ENCODE peak calls at places on chromosomes 1 and 21, in seven cellular contexts. U, J, V, G, K, F and Y are unnamed samples.

GRCh38 chr1:147389532-147390184 is 147.2 kb downstream of the CHD1L start:
- DNase-seq in F (no peak), G (peak; percentile 42), K (peak; percentile 68), U (no peak), J (no peak), V (no peak), Y (no peak)

GRCh38 chr1:94061513-94062443 is 59.2 kb downstream of the ABCA4 start:
- DNase-seq in V (no peak), G (no peak), J (peak; percentile 46), K (peak; percentile 88), U (peak; percentile 5), F (no peak), Y (peak; percentile 37)

GRCh38 chr1:78047131-78047530 is 1.4 kb downstream of the GIPC2 start:
- DNase-seq in V (no peak), F (no peak), U (no peak), J (no peak), G (no peak), K (no peak), Y (no peak)

GRCh38 chr1:88678405-88678804 is 5.7 kb upstream of the PKN2 start:
- DNase-seq in U (no peak), V (no peak), J (no peak), F (no peak), K (no peak), G (no peak), Y (no peak)

GRCh38 chr21:44337428-44337827 is 1.8 kb downstream of the CFAP410 start:
- DNase-seq in F (no peak), U (no peak), V (no peak), K (no peak), J (no peak), G (no peak), Y (no peak)

GRCh38 chr1:7278045-7278444 is 492.8 kb downstream of the CAMTA1 start:
- DNase-seq in F (no peak), U (no peak), V (no peak), K (no peak), J (peak; percentile 77), G (peak; percentile 60), Y (no peak)

GRCh38 chr1:24909388-24909898 is 20.6 kb downstream of the RUNX3 start:
- DNase-seq in K (peak; percentile 86), V (no peak), U (no peak), J (peak; percentile 82), G (no peak), F (no peak), Y (no peak)

GRCh38 chr1:28178690-28179485 is 2.4 kb upstream of the PTAFR start:
- DNase-seq in J (no peak), F (no peak), V (no peak), G (no peak), U (no peak), K (no peak), Y (no peak)

GRCh38 chr1:47992720-47993119 is 4.5 kb downstream of the TRABD2B start:
- DNase-seq in G (no peak), F (no peak), U (no peak), V (no peak), J (no peak), K (peak; percentile 25), Y (peak; percentile 27)

GRCh38 chr1:192476802-192477298 is 98.7 kb upstream of the RGS1 start:
- DNase-seq in F (no peak), U (no peak), G (no peak), J (no peak), K (peak; percentile 88), V (no peak), Y (peak; percentile 28)

GRCh38 chr1:41357451-41358151 is 3.6 kb upstream of the FOXO6 start:
- DNase-seq in U (no peak), G (no peak), K (no peak), F (no peak), J (no peak), V (no peak), Y (no peak)

GRCh38 chr1:200556005-200556404 is 64.5 kb downstream of the KIF14 start:
- DNase-seq in J (no peak), K (peak; percentile 16), V (no peak), F (no peak), G (no peak), U (no peak), Y (no peak)

GRCh38 chr1:205124726-205125125 is 2.9 kb upstream of the RBBP5 start:
- DNase-seq in G (no peak), K (no peak), V (no peak), F (no peak), J (no peak), U (no peak), Y (no peak)

GRCh38 chr1:91650764-91651163 is 150.1 kb downstream of the CDC7 start:
- DNase-seq in F (peak; percentile 67), K (peak; percentile 99), V (no peak), J (no peak), G (no peak), U (no peak), Y (peak; percentile 68)

GRCh38 chr1:17903386-17903785 is 148.3 kb downstream of the ACTL8 start:
- DNase-seq in F (no peak), K (no peak), G (peak; percentile 61), U (no peak), J (no peak), V (no peak), Y (no peak)

GRCh38 chr1:44636067-44636466 is 38.2 kb downstream of the TMEM53 start:
- DNase-seq in V (no peak), J (no peak), G (no peak), U (no peak), F (no peak), K (no peak), Y (no peak)

GRCh38 chr1:55959136-55959548 is 620.2 kb downstream of the PLPP3 start:
- DNase-seq in G (no peak), F (no peak), J (no peak), U (no peak), V (no peak), K (no peak), Y (no peak)

GRCh38 chr1:189524501-189524900 is 953.2 kb downstream of the BRINP3 start:
- DNase-seq in G (no peak), J (no peak), F (no peak), V (no peak), K (no peak), U (no peak), Y (no peak)

GRCh38 chr1:47554082-47554481 is 116.2 kb downstream of the FOXD2 start:
- DNase-seq in G (no peak), U (no peak), J (no peak), K (no peak), V (no peak), F (no peak), Y (no peak)

GRCh38 chr1:61950418-61950817 is 208.1 kb downstream of the PATJ start:
- DNase-seq in G (no peak), F (no peak), K (peak; percentile 22), J (no peak), V (no peak), U (no peak), Y (no peak)

GRCh38 chr1:107250169-107250568 is 109.3 kb downstream of the NTNG1 start:
- DNase-seq in K (no peak), G (no peak), V (no peak), U (no peak), J (no peak), F (no peak), Y (no peak)

GRCh38 chr1:160522622-160523345 is at the start of gene SLAMF6:
- DNase-seq in U (peak; percentile 25), G (no peak), F (no peak), K (no peak), V (peak; percentile 16), J (no peak), Y (no peak)

GRCh38 chr21:43912910-43913309 is 47.9 kb downstream of the AGPAT3 start:
- DNase-seq in F (no peak), V (no peak), J (no peak), U (no peak), K (no peak), G (no peak), Y (no peak)

GRCh38 chr1:184945678-184946412 is 28.5 kb downstream of the NIBAN1 start:
- DNase-seq in K (peak; percentile 74), F (no peak), G (no peak), J (no peak), U (no peak), V (no peak), Y (no peak)